ENCODE peak calls at places on chromosomes 16 and 17, in four cellular contexts. X is HEK293T, Z is K562, N is HepG2. U is an unnamed sample.

GRCh38 chr17:83083368-83084201 is 4.2 kb downstream of the METRNL start:
- DNase-seq in X (no peak), Z (no peak), N (no peak), U (no peak)

GRCh38 chr17:336110-337021 is 16.2 kb downstream of the RPH3AL start:
- DNase-seq in X (no peak), Z (no peak), N (no peak), U (no peak)

GRCh38 chr16:53061256-53061655 is 6.5 kb downstream of the CHD9 start:
- DNase-seq in X (no peak), Z (no peak), N (no peak), U (no peak)

GRCh38 chr17:80720624-80721577 is 176.3 kb downstream of the RPTOR start:
- DNase-seq in X (no peak), Z (no peak), N (no peak), U (no peak)

GRCh38 chr17:7583253-7584109 is at the start of gene MPDU1:
- DNase-seq in X (peak), Z (peak), N (peak), U (peak)

GRCh38 chr16:5560084-5560483 is 462.5 kb upstream of the EEF2KMT start:
- DNase-seq in X (no peak), Z (peak), N (no peak), U (no peak)

GRCh38 chr17:60600490-60601431 is 768 bp downstream of the PPM1D start:
- DNase-seq in X (peak), Z (peak), N (peak), U (peak)

GRCh38 chr16:30748634-30749445 is 615 bp downstream of the PHKG2 start:
- DNase-seq in X (peak), Z (peak), N (no peak), U (peak)

GRCh38 chr16:81505011-81505660 is 60.5 kb downstream of the CMIP start:
- DNase-seq in X (peak), Z (peak), N (no peak), U (no peak)

GRCh38 chr17:6366144-6366755 is 68.7 kb downstream of the AIPL1 start:
- DNase-seq in X (no peak), Z (no peak), N (no peak), U (peak)

GRCh38 chr16:27625050-27625697 is 75.2 kb downstream of the KATNIP start:
- DNase-seq in X (no peak), Z (no peak), N (peak), U (no peak)

GRCh38 chr17:80146121-80147034 is 550 bp downstream of the EIF4A3 start:
- DNase-seq in X (no peak), Z (peak), N (no peak), U (no peak)

GRCh38 chr16:85465328-85466307 is 147.5 kb upstream of the GSE1 start:
- DNase-seq in X (no peak), Z (no peak), N (peak), U (no peak)

DNA sequence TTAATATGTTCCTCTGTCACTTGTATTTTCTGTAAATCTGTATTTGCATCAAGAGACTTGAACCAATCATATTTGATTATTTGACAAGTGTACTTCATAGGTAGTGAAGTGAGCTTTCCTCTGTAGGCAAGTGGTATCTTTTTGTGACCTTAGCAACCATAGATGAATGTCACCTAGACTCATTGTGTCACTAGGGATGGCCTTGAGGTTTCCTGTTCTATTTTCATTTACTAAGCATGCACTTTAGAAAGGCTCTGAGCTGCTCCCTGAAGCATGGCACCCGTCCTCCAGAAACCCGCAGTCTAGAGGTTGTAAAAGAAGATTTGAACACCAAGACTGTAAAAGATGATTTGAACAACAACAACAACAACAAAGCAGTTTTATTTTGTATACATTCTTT is 151.7 kb downstream of the PRKCB start:
- DNase-seq in X (no peak), Z (no peak), N (no peak), U (no peak)
- TF ChIP-seq ELF4 in X (no peak), Z (no peak), N (no peak), U (no peak)

GRCh38 chr17:74690409-74690825 is 22.3 kb downstream of the CD300LF start:
- DNase-seq in X (no peak), Z (no peak), N (no peak), U (no peak)
- TF ChIP-seq ELF4 in X (no peak), Z (no peak), N (no peak), U (no peak)

GRCh38 chr16:57866529-57866918 is 64.2 kb upstream of the KIFC3 start:
- DNase-seq in X (no peak), Z (no peak), N (no peak), U (no peak)

GRCh38 chr16:57865746-57866528 is 63.6 kb upstream of the KIFC3 start:
- DNase-seq in X (no peak), Z (no peak), N (no peak), U (no peak)

GRCh38 chr16:57859331-57859730 is 57.0 kb upstream of the KIFC3 start:
- DNase-seq in X (peak), Z (peak), N (peak), U (peak)

GRCh38 chr16:57863434-57864160 is 61.3 kb upstream of the KIFC3 start:
- DNase-seq in X (peak), Z (peak), N (peak), U (peak)

DNA sequence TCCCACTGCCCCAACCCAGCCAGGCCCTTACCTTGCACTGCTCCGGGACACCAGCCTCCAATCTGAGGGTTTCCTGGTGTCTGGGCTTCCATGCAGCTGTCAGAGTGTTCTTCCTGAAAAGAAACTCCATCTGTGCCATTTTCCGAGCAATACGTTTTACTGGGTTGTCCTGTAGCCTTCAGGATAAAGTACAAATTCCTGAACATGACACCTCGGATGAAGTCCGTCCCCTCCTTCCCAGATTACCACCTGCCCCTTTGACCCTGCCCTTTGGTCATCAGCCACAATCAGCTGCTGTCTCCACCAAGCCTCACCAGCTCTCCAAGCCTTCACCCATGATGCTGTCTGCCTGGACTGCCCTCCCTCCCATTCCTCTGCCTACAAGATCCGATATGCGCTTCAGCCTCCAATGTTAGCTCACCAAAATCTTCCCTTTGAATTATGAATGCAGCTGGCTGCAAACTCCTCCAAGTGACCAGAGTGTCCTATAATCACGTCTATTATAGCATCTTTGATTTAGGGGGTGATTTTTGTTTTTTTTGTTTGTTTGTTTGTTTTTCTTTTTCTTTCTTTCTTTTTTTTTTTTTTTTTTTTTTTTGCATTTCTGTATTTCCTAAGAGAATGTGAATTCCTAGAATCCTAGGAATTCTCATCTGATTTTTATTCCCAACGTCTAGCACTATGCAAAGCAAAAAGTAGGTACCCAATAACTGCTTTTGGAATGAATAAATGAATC is 60.6 kb upstream of the KIFC3 start:
- DNase-seq in X (no peak), Z (no peak), N (peak), U (no peak)
- TF ChIP-seq ELF4 in X (no peak), Z (no peak), N (peak), U (no peak)

GRCh38 chr16:35562471-35562870 is 2103.1 kb downstream of the TP53TG3F start:
- DNase-seq in X (no peak), Z (no peak), N (no peak), U (no peak)
- TF ChIP-seq ELF4 in X (no peak), Z (no peak), N (no peak), U (no peak)

DNA sequence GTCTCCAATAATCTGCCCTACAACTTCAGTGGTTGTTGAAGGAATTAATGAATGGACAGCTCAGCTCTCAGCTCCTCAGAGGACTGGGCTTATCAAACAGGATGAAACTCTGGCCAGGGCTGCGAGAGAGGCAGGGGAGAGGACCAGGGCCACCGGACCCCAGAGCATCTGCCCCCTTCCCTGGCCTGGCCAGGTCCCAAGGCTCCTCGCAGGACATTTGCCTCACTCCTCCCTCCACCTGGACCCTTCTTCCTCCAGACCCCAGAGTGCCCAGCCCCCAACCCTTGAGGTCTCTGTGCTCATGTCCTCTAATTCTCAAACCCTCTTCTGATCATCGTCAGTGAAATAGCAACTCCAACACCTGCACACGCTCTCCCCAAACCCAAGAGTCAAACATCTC is 3.7 kb downstream of the CD300C start:
- DNase-seq in X (no peak), Z (no peak), N (no peak), U (no peak)
- TF ChIP-seq ELF4 in X (no peak), Z (no peak), N (no peak), U (no peak)